ENCODE peak calls at places on chromosomes 16 and 17, in five cellular contexts. K is breast epithelium, N is sigmoid colon, E is prostate gland, L is transverse colon. F is an unnamed sample.

GRCh38 chr17:50514936-50515702 is 6.9 kb downstream of the MYCBPAP start:
- DNase-seq in K (no peak), N (peak; percentile 82), E (peak; percentile 40), L (no peak), F (no peak)

GRCh38 chr17:57622886-57623433 is 122.1 kb downstream of the CCDC182 start:
- DNase-seq in K (peak; percentile 19), N (no peak), E (no peak), L (no peak), F (no peak)

GRCh38 chr16:12637002-12637401 is 166.7 kb downstream of the CPPED1 start:
- DNase-seq in K (no peak), N (no peak), E (no peak), L (no peak), F (no peak)

GRCh38 chr17:46813920-46814319 is 4.6 kb downstream of the WNT3 start:
- DNase-seq in K (no peak), N (no peak), E (no peak), L (no peak), F (no peak)

GRCh38 chr16:10989494-10989893 is 45.1 kb downstream of the CLEC16A start:
- DNase-seq in K (no peak), N (no peak), E (no peak), L (no peak), F (no peak)

GRCh38 chr17:6508519-6509294 is 47.6 kb downstream of the PITPNM3 start:
- DNase-seq in K (no peak), N (peak; percentile 61), E (no peak), L (no peak), F (no peak)

GRCh38 chr17:61251939-61252865 is 147.4 kb upstream of the TBX2 start:
- DNase-seq in K (peak; percentile 59), N (peak; percentile 95), E (peak; percentile 60), L (peak; percentile 84), F (peak; percentile 76)

GRCh38 chr17:60421273-60422161 is 772 bp upstream of the CHCT1 start:
- DNase-seq in K (peak; percentile 68), N (peak; percentile 81), E (peak; percentile 24), L (peak; percentile 77), F (peak; percentile 74)

GRCh38 chr17:40417258-40417608 is 463 bp downstream of the TOP2A start:
- DNase-seq in K (no peak), N (no peak), E (no peak), L (no peak), F (no peak)

GRCh38 chr17:41340934-41341861 is 9.4 kb downstream of the KRT33A start:
- DNase-seq in K (no peak), N (no peak), E (no peak), L (no peak), F (no peak)

GRCh38 chr16:7391694-7392093 is 59.0 kb downstream of the RBFOX1 start:
- DNase-seq in K (no peak), N (no peak), E (no peak), L (no peak), F (no peak)

GRCh38 chr17:7832431-7832830 is 1.6 kb upstream of the KDM6B start:
- DNase-seq in K (peak; percentile 48), N (peak; percentile 61), E (no peak), L (no peak), F (no peak)

GRCh38 chr17:63275318-63275967 is 170.7 kb downstream of the CYB561 start:
- DNase-seq in K (no peak), N (no peak), E (no peak), L (no peak), F (no peak)

GRCh38 chr17:3870871-3871306 is 22.0 kb downstream of the CAMKK1 start:
- DNase-seq in K (no peak), N (no peak), E (no peak), L (peak; percentile 34), F (peak; percentile 50)

GRCh38 chr17:78185981-78186688 is 717 bp downstream of the TK1 start:
- DNase-seq in K (no peak), N (no peak), E (no peak), L (peak; percentile 74), F (no peak)

GRCh38 chr17:76271669-76272540 is 6.8 kb downstream of the UBALD2 start:
- DNase-seq in K (no peak), N (no peak), E (no peak), L (peak; percentile 71), F (peak; percentile 58)

GRCh38 chr16:84959045-84959576 is 52.2 kb downstream of the ZDHHC7 start:
- DNase-seq in K (no peak), N (no peak), E (no peak), L (no peak), F (no peak)
- TF ChIP-seq CTCF in K (no peak), N (no peak), E (no peak), L (no peak), F (no peak)

GRCh38 chr16:79600636-79601091 is at the start of gene MAF:
- DNase-seq in K (peak; percentile 82), N (peak; percentile 95), E (peak; percentile 99), L (peak; percentile 94), F (peak; percentile 95)
- TF ChIP-seq POLR2A in K (no peak), N (no peak), E (peak; percentile 51), L (peak; percentile 56), F (peak; percentile 38)

GRCh38 chr16:89732142-89732917 is 11.0 kb downstream of the ZNF276 start:
- DNase-seq in K (no peak), N (no peak), E (no peak), L (no peak), F (no peak)
- TF ChIP-seq POLR2AphosphoS5 in K (no peak), N (no peak), E (no peak), L (no peak), F (no peak)

GRCh38 chr16:4647661-4647965 is 23.0 kb downstream of the MGRN1 start:
- DNase-seq in K (no peak), N (no peak), E (no peak), L (no peak), F (no peak)

GRCh38 chr16:4651842-4652241 is 27.2 kb downstream of the MGRN1 start:
- DNase-seq in K (no peak), N (no peak), E (no peak), L (no peak), F (no peak)

GRCh38 chr16:4646773-4647660 is 22.4 kb downstream of the MGRN1 start:
- DNase-seq in K (no peak), N (no peak), E (no peak), L (no peak), F (no peak)

GRCh38 chr16:4649744-4650442 is 25.3 kb downstream of the MGRN1 start:
- DNase-seq in K (no peak), N (no peak), E (no peak), L (no peak), F (no peak)

DNA sequence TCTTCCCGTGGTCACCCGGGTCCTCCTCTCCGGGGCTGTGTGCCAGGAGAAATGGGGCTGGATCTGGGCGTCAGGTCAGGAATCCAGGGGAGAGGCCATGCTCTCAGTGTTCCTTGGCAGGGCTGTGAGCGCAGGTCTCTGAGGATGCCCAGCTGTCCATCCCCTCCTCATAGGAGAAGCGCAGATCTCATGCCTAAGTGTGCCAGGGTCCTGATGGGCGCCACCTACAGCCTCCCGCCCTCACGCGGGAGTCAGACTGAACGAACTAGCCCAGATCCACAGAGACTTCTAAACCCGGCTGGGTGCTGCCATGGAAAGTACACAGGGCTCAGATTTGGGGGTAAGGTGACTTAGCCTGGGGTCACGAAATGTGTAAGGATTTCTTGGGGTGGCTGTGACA is 24.3 kb downstream of the MGRN1 start:
- DNase-seq in K (no peak), N (no peak), E (no peak), L (no peak), F (no peak)
- TF ChIP-seq CTCF in K (no peak), N (no peak), E (no peak), L (no peak), F (no peak)

DNA sequence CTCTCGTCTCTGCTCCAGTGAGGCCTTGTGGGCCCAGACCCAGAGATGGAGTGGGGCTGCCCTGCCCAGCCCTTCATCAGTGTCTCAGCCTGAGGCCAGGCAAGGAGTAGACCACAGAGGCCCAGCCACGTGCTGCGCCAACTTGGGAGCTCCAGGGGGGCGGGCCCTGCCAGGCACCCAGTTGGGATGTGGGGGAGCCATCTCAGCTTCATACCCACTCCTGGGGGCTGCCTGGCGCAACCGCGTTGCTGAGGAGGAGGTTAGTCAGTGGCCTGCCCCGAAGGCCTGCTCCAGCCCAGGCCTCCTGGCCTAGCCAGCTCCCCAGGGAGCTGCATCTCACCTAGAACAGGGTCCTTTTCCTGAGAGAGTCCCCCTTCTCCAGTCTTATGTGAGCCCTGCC is 11.8 kb downstream of the TPSG1 start:
- DNase-seq in K (no peak), N (no peak), E (no peak), L (no peak), F (no peak)
- TF ChIP-seq POLR2A in K (no peak), N (no peak), E (no peak), L (no peak), F (no peak)

GRCh38 chr16:57043248-57043647 is 49.1 kb upstream of the CPNE2 start:
- DNase-seq in K (no peak), N (no peak), E (no peak), L (no peak), F (no peak)
- TF ChIP-seq POLR2AphosphoS5 in K (no peak), N (no peak), E (no peak), L (no peak), F (no peak)

DNA sequence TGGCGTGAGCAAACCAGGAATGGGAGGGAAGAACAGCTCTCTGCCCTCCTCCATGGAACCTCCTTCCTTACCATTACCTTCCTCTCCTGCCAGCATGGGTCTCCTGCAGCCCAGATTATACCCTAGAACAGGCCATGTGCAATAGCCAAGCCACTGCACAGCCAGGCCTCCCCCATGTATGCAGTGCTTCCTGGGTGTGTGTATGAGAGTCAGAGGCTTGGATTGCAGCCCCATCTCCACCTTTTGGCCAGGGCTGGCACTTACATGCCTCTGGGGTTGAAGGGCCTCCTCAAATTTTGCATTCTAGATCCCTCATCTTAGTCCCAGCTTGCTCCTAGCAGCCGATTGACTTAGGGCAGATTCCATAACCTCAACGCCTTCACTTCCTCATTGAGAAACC is 133.7 kb downstream of the GSG1L start:
- DNase-seq in K (no peak), N (no peak), E (no peak), L (no peak), F (no peak)
- TF ChIP-seq CTCF in K (no peak), N (no peak), E (no peak), L (no peak), F (no peak)

DNA sequence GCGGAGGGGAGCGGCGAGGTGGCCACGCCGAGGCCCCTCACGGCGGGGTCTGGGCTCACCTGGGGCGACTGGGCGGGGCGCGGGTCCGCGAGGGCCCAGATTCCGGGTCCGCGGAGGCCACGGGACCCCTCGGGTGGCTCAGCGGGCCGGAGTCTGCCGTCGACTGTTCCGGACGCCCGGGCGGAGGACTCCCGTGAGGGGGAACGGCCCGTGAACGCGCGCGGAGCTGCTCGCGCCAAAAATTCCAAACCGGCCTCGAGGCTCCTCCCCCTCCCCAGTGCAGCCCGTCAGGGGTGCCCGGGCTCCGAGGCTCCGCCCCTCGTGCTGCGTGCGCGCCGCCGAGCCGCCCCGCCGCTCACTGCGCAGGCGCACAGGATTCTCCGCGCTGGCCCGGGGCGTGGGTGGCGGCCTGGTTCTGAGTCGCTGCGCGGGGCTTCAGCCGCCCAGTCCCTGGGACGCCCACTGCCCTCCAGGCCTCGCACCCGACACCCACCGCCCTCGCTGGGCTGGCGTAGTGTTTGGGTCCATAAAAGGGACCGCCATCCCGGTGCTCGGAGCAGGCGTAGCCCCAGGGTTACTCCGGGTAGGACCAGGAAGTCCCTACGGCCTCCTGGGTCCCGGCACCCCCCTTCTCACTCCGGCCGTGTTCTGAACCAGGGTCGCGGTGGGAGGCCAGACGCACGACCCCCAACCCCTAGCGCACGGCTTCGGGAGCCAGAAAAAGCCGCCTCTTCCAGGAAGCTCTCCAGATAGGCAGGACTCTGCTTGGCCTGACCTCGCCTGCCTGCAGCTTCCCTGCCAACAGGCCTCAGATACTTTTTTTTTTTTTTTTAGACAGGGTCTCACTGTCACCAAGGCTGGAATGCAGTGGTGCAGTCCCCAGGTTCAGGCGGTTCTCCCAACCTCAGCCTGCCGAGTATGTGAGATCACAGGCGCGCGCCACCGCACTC is at the start of gene PKMYT1:
- DNase-seq in K (peak; percentile 87), N (peak; percentile 94), E (peak; percentile 85), L (peak; percentile 94), F (peak; percentile 94)
- TF ChIP-seq POLR2A in K (peak; percentile 82), N (peak; percentile 95), E (peak; percentile 89), L (peak; percentile 97), F (peak; percentile 65)

GRCh38 chr16:77722315-77723107 is at the start of gene NUDT7:
- DNase-seq in K (peak; percentile 99), N (peak; percentile 99), E (peak; percentile 99), L (peak; percentile 100), F (peak; percentile 100)
- TF ChIP-seq POLR2AphosphoS5 in K (no peak), N (peak; percentile 78), E (peak; percentile 87), L (peak; percentile 86), F (peak; percentile 53)